ENCODE peak calls at places on chromosomes 12 and 14, in seven cellular contexts. One of them, this sample, is unnamed.

GRCh38 chr12:16324772-16325171 is 22.7 kb upstream of the MGST1 start:
- DNase-seq in T-helper 9 cell: no peak
- DNase-seq in tibial artery: no peak
- DNase-seq in mesendoderm: no peak
- DNase-seq in lower lobe of right lung: no peak
- DNase-seq in islet precursor cell: no peak
- DNase-seq in cardiac septum: no peak
- DNase-seq in this sample: no peak

GRCh38 chr12:129911437-129912049 is 7.7 kb upstream of the TMEM132D start:
- DNase-seq in T-helper 9 cell: no peak
- DNase-seq in tibial artery: no peak
- DNase-seq in mesendoderm: peak; percentile 61
- DNase-seq in lower lobe of right lung: peak; percentile 57
- DNase-seq in islet precursor cell: peak; percentile 87
- DNase-seq in cardiac septum: no peak
- DNase-seq in this sample: peak; percentile 86

GRCh38 chr12:88922816-88923215 is 342.5 kb upstream of the KITLG start:
- DNase-seq in T-helper 9 cell: no peak
- DNase-seq in tibial artery: no peak
- DNase-seq in mesendoderm: no peak
- DNase-seq in lower lobe of right lung: no peak
- DNase-seq in islet precursor cell: no peak
- DNase-seq in cardiac septum: no peak
- DNase-seq in this sample: no peak

GRCh38 chr12:132285991-132286681 is 43.3 kb downstream of the GALNT9 start:
- DNase-seq in T-helper 9 cell: no peak
- DNase-seq in tibial artery: no peak
- DNase-seq in mesendoderm: peak; percentile 33
- DNase-seq in lower lobe of right lung: peak; percentile 69
- DNase-seq in islet precursor cell: peak; percentile 77
- DNase-seq in cardiac septum: no peak
- DNase-seq in this sample: peak; percentile 96

GRCh38 chr14:102209224-102209966 is 69.7 kb downstream of the WDR20 start:
- DNase-seq in T-helper 9 cell: no peak
- DNase-seq in tibial artery: peak; percentile 50
- DNase-seq in mesendoderm: peak; percentile 75
- DNase-seq in lower lobe of right lung: no peak
- DNase-seq in islet precursor cell: peak; percentile 75
- DNase-seq in cardiac septum: no peak
- DNase-seq in this sample: peak; percentile 91

GRCh38 chr12:57619434-57620244 is 8.4 kb downstream of the ARHGEF25 start:
- DNase-seq in T-helper 9 cell: no peak
- DNase-seq in tibial artery: no peak
- DNase-seq in mesendoderm: peak; percentile 60
- DNase-seq in lower lobe of right lung: no peak
- DNase-seq in islet precursor cell: peak; percentile 74
- DNase-seq in cardiac septum: peak; percentile 49
- DNase-seq in this sample: peak; percentile 56

GRCh38 chr12:53328043-53328435 is 6.6 kb upstream of the AAAS start:
- DNase-seq in T-helper 9 cell: no peak
- DNase-seq in tibial artery: no peak
- DNase-seq in mesendoderm: peak; percentile 61
- DNase-seq in lower lobe of right lung: no peak
- DNase-seq in islet precursor cell: peak; percentile 79
- DNase-seq in cardiac septum: no peak
- DNase-seq in this sample: peak; percentile 63

GRCh38 chr14:93183596-93184317 is 940 bp downstream of the MOAP1 start:
- DNase-seq in T-helper 9 cell: no peak
- DNase-seq in tibial artery: no peak
- DNase-seq in mesendoderm: no peak
- DNase-seq in lower lobe of right lung: no peak
- DNase-seq in islet precursor cell: no peak
- DNase-seq in cardiac septum: no peak
- DNase-seq in this sample: no peak

GRCh38 chr12:4137441-4137840 is 136.1 kb upstream of the CCND2 start:
- DNase-seq in T-helper 9 cell: no peak
- DNase-seq in tibial artery: no peak
- DNase-seq in mesendoderm: no peak
- DNase-seq in lower lobe of right lung: no peak
- DNase-seq in islet precursor cell: no peak
- DNase-seq in cardiac septum: no peak
- DNase-seq in this sample: no peak

This sample was measured in left kidney.